ENCODE peak calls at places on chromosome 13, in eight cellular contexts. R is fibroblast of the aortic adventitia; O is activated T-helper 2 cell treated with anti-CD3 and anti-CD28 coated beads, Interferon-gamma antibody, Interleukin-2, Interleukin-4, amounts not matched to agents 10 μg/mL and 5 μg/mL and 100 μg/mL, durations not matched to agents 14 hours and 24 hours and 36 hours; B is lower leg skin; A is fibroblast of mammary gland; S is GM12865; H is activated effector memory CD4-positive, alpha-beta T cell treated with Interleukin-2 at 50 U/mL for 16 hours; G is substantia nigra. T is an unnamed sample.

GRCh38 chr13:106132216-106132615 is 403.2 kb downstream of the EFNB2 start:
- DNase-seq in R (no peak), O (no peak), B (no peak), A (no peak), S (no peak), H (no peak), G (no peak), T (no peak)

GRCh38 chr13:101612736-101613135 is 160.3 kb downstream of the ITGBL1 start:
- DNase-seq in R (no peak), O (no peak), B (no peak), A (no peak), S (no peak), H (no peak), G (no peak), T (no peak)

GRCh38 chr13:44801990-44802389 is 187.3 kb downstream of the NUFIP1 start:
- DNase-seq in R (peak; percentile 66), O (no peak), B (peak; percentile 25), A (peak; percentile 90), S (no peak), H (no peak), G (no peak), T (no peak)

GRCh38 chr13:110689711-110690110 is 16.2 kb downstream of the CARS2 start:
- DNase-seq in R (no peak), O (no peak), B (no peak), A (no peak), S (no peak), H (no peak), G (no peak), T (no peak)

GRCh38 chr13:112616586-112617381 is 28.8 kb upstream of the TUBGCP3 start:
- DNase-seq in R (peak; percentile 63), O (no peak), B (no peak), A (peak; percentile 60), S (peak; percentile 55), H (no peak), G (no peak), T (no peak)

GRCh38 chr13:52004508-52005183 is 6.6 kb downstream of the ATP7B start:
- DNase-seq in R (no peak), O (no peak), B (no peak), A (no peak), S (no peak), H (no peak), G (no peak), T (no peak)

GRCh38 chr13:28137556-28137955 is 789 bp upstream of the PAN3 start:
- DNase-seq in R (peak; percentile 25), O (no peak), B (no peak), A (peak; percentile 28), S (no peak), H (no peak), G (no peak), T (no peak)

GRCh38 chr13:112131740-112132113 is 64.8 kb downstream of the SOX1 start:
- DNase-seq in R (no peak), O (no peak), B (peak; percentile 63), A (no peak), S (no peak), H (no peak), G (no peak), T (no peak)

GRCh38 chr13:85724554-85725432 is 74.4 kb downstream of the SLITRK6 start:
- DNase-seq in R (no peak), O (no peak), B (peak; percentile 79), A (no peak), S (no peak), H (no peak), G (no peak), T (no peak)

GRCh38 chr13:66354880-66355279 is 875.3 kb downstream of the PCDH9 start:
- DNase-seq in R (no peak), O (no peak), B (no peak), A (no peak), S (no peak), H (no peak), G (no peak), T (no peak)

GRCh38 chr13:35179494-35179893 is 237.4 kb downstream of the NBEA start:
- DNase-seq in R (peak; percentile 5), O (no peak), B (no peak), A (no peak), S (no peak), H (no peak), G (no peak), T (no peak)

GRCh38 chr13:22061371-22061805 is 390.5 kb downstream of the FGF9 start:
- DNase-seq in R (no peak), O (no peak), B (no peak), A (no peak), S (peak; percentile 79), H (peak; percentile 53), G (no peak), T (no peak)

GRCh38 chr13:66958611-66959010 is 271.5 kb downstream of the PCDH9 start:
- DNase-seq in R (no peak), O (no peak), B (no peak), A (no peak), S (no peak), H (no peak), G (no peak), T (no peak)

GRCh38 chr13:20301391-20302071 is 69.4 kb upstream of the GJB6 start:
- DNase-seq in R (peak; percentile 4), O (no peak), B (no peak), A (peak; percentile 39), S (no peak), H (no peak), G (no peak), T (no peak)

GRCh38 chr13:84661718-84662117 is 779.4 kb upstream of the SLITRK1 start:
- DNase-seq in R (no peak), O (no peak), B (no peak), A (no peak), S (no peak), H (no peak), G (no peak), T (no peak)

GRCh38 chr13:33108620-33109019 is 92.4 kb downstream of the KL start:
- DNase-seq in R (peak; percentile 83), O (no peak), B (no peak), A (peak; percentile 42), S (no peak), H (no peak), G (no peak), T (no peak)

GRCh38 chr13:106492576-106493323 is 42.7 kb downstream of the EFNB2 start:
- DNase-seq in R (no peak), O (no peak), B (no peak), A (no peak), S (no peak), H (no peak), G (no peak), T (no peak)

GRCh38 chr13:64239372-64239771 is 2823.7 kb upstream of the PCDH20 start:
- DNase-seq in R (peak; percentile 75), O (no peak), B (no peak), A (peak; percentile 17), S (no peak), H (no peak), G (no peak), T (no peak)

GRCh38 chr13:43021926-43022670 is 1.3 kb upstream of the DNAJC15 start:
- DNase-seq in R (peak; percentile 77), O (no peak), B (no peak), A (no peak), S (no peak), H (no peak), G (no peak), T (no peak)

GRCh38 chr13:43116242-43116641 is 92.9 kb downstream of the DNAJC15 start:
- DNase-seq in R (no peak), O (no peak), B (no peak), A (no peak), S (peak; percentile 12), H (no peak), G (no peak), T (no peak)

GRCh38 chr13:23889598-23890224 is 511 bp upstream of the MIPEP start:
- DNase-seq in R (peak; percentile 6), O (no peak), B (no peak), A (no peak), S (peak; percentile 35), H (no peak), G (no peak), T (peak; percentile 49)

GRCh38 chr13:77696006-77696862 is 1.3 kb upstream of the SLAIN1 start:
- DNase-seq in R (no peak), O (no peak), B (no peak), A (no peak), S (peak; percentile 51), H (no peak), G (no peak), T (no peak)

GRCh38 chr13:50574731-50575130 is 268.8 kb downstream of the DLEU7 start:
- DNase-seq in R (peak; percentile 93), O (no peak), B (no peak), A (peak; percentile 67), S (no peak), H (no peak), G (no peak), T (no peak)

T was measured in anterior cingulate cortex.